ENCODE peak calls at places on chromosomes 7 and 10, in nine cellular contexts. Y is psoas muscle, D is renal cortical epithelial cell, P is left colon, T is NCI-H2107, K is astrocyte, H is fibroblast of mammary gland, G is NCI-H345, N is NCI-H748 treated with DMSO at 0.1 percent for 48 hours. X is an unnamed sample.

GRCh38 chr7:116588641-116589594 is 64.1 kb downstream of the CAV1 start:
- DNase-seq in Y (no peak), D (peak; percentile 59), P (no peak), T (no peak), K (peak; percentile 56), H (peak; percentile 77), G (peak; percentile 65), N (peak; percentile 53), X (no peak)

GRCh38 chr7:5528071-5528814 is 104.6 kb upstream of the TNRC18 start:
- DNase-seq in Y (no peak), D (no peak), P (peak; percentile 51), T (no peak), K (no peak), H (peak; percentile 45), G (no peak), N (no peak), X (no peak)

GRCh38 chr7:49001610-49002033 is 77.3 kb downstream of the CDC14C start:
- DNase-seq in Y (no peak), D (peak; percentile 12), P (peak; percentile 7), T (no peak), K (no peak), H (peak; percentile 9), G (peak; percentile 43), N (peak; percentile 54), X (no peak)

GRCh38 chr10:32144817-32145688 is 88.8 kb upstream of the KIF5B start:
- DNase-seq in Y (no peak), D (no peak), P (peak; percentile 71), T (no peak), K (no peak), H (no peak), G (no peak), N (no peak), X (no peak)

GRCh38 chr7:158390460-158390859 is 197.2 kb downstream of the PTPRN2 start:
- DNase-seq in Y (no peak), D (no peak), P (no peak), T (no peak), K (no peak), H (no peak), G (no peak), N (no peak), X (no peak)

GRCh38 chr10:29392376-29393021 is 103.6 kb downstream of the LYZL1 start:
- DNase-seq in Y (no peak), D (peak; percentile 58), P (peak; percentile 36), T (no peak), K (no peak), H (peak; percentile 41), G (peak; percentile 61), N (peak; percentile 31), X (peak; percentile 32)

GRCh38 chr10:58701398-58702135 is 188.9 kb downstream of the BICC1 start:
- DNase-seq in Y (no peak), D (peak; percentile 78), P (no peak), T (no peak), K (peak; percentile 86), H (peak; percentile 95), G (no peak), N (no peak), X (no peak)

GRCh38 chr10:110600487-110601101 is 33.1 kb downstream of the SMC3 start:
- DNase-seq in Y (no peak), D (peak; percentile 74), P (no peak), T (no peak), K (peak; percentile 36), H (peak; percentile 71), G (no peak), N (peak; percentile 6), X (no peak)

GRCh38 chr7:121558288-121558687 is 162.2 kb upstream of the FAM3C start:
- DNase-seq in Y (no peak), D (no peak), P (no peak), T (no peak), K (no peak), H (no peak), G (no peak), N (no peak), X (no peak)

GRCh38 chr10:21499910-21500577 is 25.4 kb downstream of the SKIDA1 start:
- DNase-seq in Y (peak; percentile 32), D (no peak), P (no peak), T (no peak), K (no peak), H (no peak), G (no peak), N (no peak), X (no peak)

GRCh38 chr7:66157060-66157459 is 42.4 kb downstream of the CRCP start:
- DNase-seq in Y (no peak), D (peak; percentile 92), P (no peak), T (no peak), K (no peak), H (no peak), G (no peak), N (no peak), X (no peak)

GRCh38 chr7:37052673-37053072 is 328.4 kb upstream of the AOAH start:
- DNase-seq in Y (no peak), D (peak; percentile 29), P (peak; percentile 36), T (no peak), K (peak; percentile 5), H (peak; percentile 44), G (no peak), N (no peak), X (peak; percentile 10)

GRCh38 chr10:1526427-1527055 is 210.8 kb downstream of the ADARB2 start:
- DNase-seq in Y (no peak), D (no peak), P (no peak), T (no peak), K (no peak), H (no peak), G (no peak), N (no peak), X (no peak)

GRCh38 chr10:101575580-101576228 is 12.4 kb downstream of the POLL start:
- DNase-seq in Y (no peak), D (no peak), P (no peak), T (no peak), K (no peak), H (no peak), G (no peak), N (no peak), X (no peak)

GRCh38 chr10:62554632-62555199 is 180.5 kb downstream of the ZNF365 start:
- DNase-seq in Y (no peak), D (peak; percentile 56), P (no peak), T (no peak), K (peak; percentile 29), H (peak; percentile 69), G (no peak), N (peak; percentile 5), X (peak; percentile 4)

GRCh38 chr7:53272081-53272480 is 236.6 kb downstream of the POM121L12 start:
- DNase-seq in Y (no peak), D (no peak), P (no peak), T (no peak), K (no peak), H (no peak), G (peak; percentile 35), N (no peak), X (no peak)

GRCh38 chr10:132185601-132186487 is 904 bp upstream of the DPYSL4 start:
- DNase-seq in Y (peak; percentile 49), D (no peak), P (peak; percentile 57), T (no peak), K (no peak), H (no peak), G (peak; percentile 53), N (peak; percentile 18), X (peak; percentile 32)

GRCh38 chr7:133815677-133816210 is 311.4 kb upstream of the LRGUK start:
- DNase-seq in Y (no peak), D (peak; percentile 70), P (no peak), T (no peak), K (peak; percentile 59), H (no peak), G (no peak), N (no peak), X (no peak)

GRCh38 chr7:10940748-10941358 is 32.8 kb upstream of the PHF14 start:
- DNase-seq in Y (no peak), D (no peak), P (no peak), T (peak; percentile 6), K (no peak), H (no peak), G (peak; percentile 61), N (peak; percentile 69), X (no peak)

GRCh38 chr7:35004531-35005096 is 32.7 kb downstream of the DPY19L1 start:
- DNase-seq in Y (no peak), D (peak; percentile 78), P (no peak), T (no peak), K (no peak), H (peak; percentile 21), G (no peak), N (no peak), X (no peak)

GRCh38 chr10:63365976-63366765 is 99.6 kb downstream of the JMJD1C start:
- DNase-seq in Y (no peak), D (peak; percentile 92), P (no peak), T (no peak), K (peak; percentile 57), H (peak; percentile 23), G (no peak), N (no peak), X (no peak)

GRCh38 chr7:103988468-103989199 is 824 bp downstream of the RELN start:
- DNase-seq in Y (no peak), D (no peak), P (no peak), T (no peak), K (no peak), H (no peak), G (peak; percentile 52), N (no peak), X (no peak)

GRCh38 chr10:44047361-44047760 is 337.5 kb downstream of the CXCL12 start:
- DNase-seq in Y (no peak), D (no peak), P (no peak), T (no peak), K (no peak), H (no peak), G (no peak), N (no peak), X (no peak)

GRCh38 chr10:12287772-12288171 is 61.6 kb upstream of the CAMK1D start:
- DNase-seq in Y (no peak), D (no peak), P (no peak), T (no peak), K (no peak), H (no peak), G (no peak), N (no peak), X (no peak)

GRCh38 chr7:24722386-24723177 is 34.7 kb downstream of the GSDME start:
- DNase-seq in Y (no peak), D (no peak), P (no peak), T (peak; percentile 27), K (no peak), H (peak; percentile 24), G (peak; percentile 16), N (no peak), X (no peak)

GRCh38 chr10:12559578-12560178 is 210.3 kb downstream of the CAMK1D start:
- DNase-seq in Y (no peak), D (no peak), P (no peak), T (no peak), K (no peak), H (no peak), G (peak; percentile 73), N (no peak), X (no peak)

GRCh38 chr10:90849956-90850749 is 7.7 kb downstream of the HTR7 start:
- DNase-seq in Y (no peak), D (no peak), P (no peak), T (no peak), K (peak; percentile 74), H (peak; percentile 79), G (no peak), N (no peak), X (no peak)

GRCh38 chr7:69373171-69374035 is 224.9 kb upstream of the AUTS2 start:
- DNase-seq in Y (no peak), D (no peak), P (no peak), T (no peak), K (peak; percentile 68), H (peak; percentile 36), G (no peak), N (no peak), X (no peak)

GRCh38 chr7:67870396-67870795 is 873.8 kb downstream of the TYW1 start:
- DNase-seq in Y (no peak), D (no peak), P (no peak), T (no peak), K (no peak), H (no peak), G (no peak), N (no peak), X (no peak)

GRCh38 chr10:113788604-113789083 is 37.2 kb downstream of the PLEKHS1 start:
- DNase-seq in Y (peak; percentile 25), D (peak; percentile 79), P (no peak), T (peak; percentile 9), K (peak; percentile 95), H (peak; percentile 99), G (no peak), N (no peak), X (no peak)

GRCh38 chr10:18158698-18159342 is 18.6 kb downstream of the CACNB2 start:
- DNase-seq in Y (no peak), D (peak; percentile 15), P (no peak), T (no peak), K (peak; percentile 46), H (peak; percentile 88), G (no peak), N (no peak), X (no peak)

X was measured in activated gamma-delta T cell treated with Interleukin-2 at 50 U/mL for 16 hours.